ENCODE peak calls at places on chromosome 13, in four cellular contexts. O is right lobe of liver, X is epithelial cell of esophagus, J is mesothelial cell of epicardium. A is an unnamed sample.

GRCh38 chr13:114100446-114101320 is 31.7 kb downstream of the RASA3 start:
- DNase-seq in O (peak; percentile 44), X (peak; percentile 30), J (no peak), A (no peak)

GRCh38 chr13:23087884-23088283 is 92.9 kb upstream of the SGCG start:
- DNase-seq in O (no peak), X (peak; percentile 53), J (no peak), A (no peak)

GRCh38 chr13:97567510-97568243 is 133.7 kb downstream of the RAP2A start:
- DNase-seq in O (no peak), X (peak; percentile 92), J (no peak), A (no peak)

GRCh38 chr13:44088409-44088808 is 208.7 kb downstream of the LACC1 start:
- DNase-seq in O (no peak), X (no peak), J (no peak), A (no peak)

GRCh38 chr13:73722120-73722519 is 412.1 kb downstream of the KLF12 start:
- DNase-seq in O (no peak), X (peak; percentile 92), J (no peak), A (no peak)

GRCh38 chr13:42883142-42883541 is 101.8 kb downstream of the FAM216B start:
- DNase-seq in O (no peak), X (no peak), J (no peak), A (no peak)

GRCh38 chr13:46903748-46904147 is 6.9 kb upstream of the HTR2A start:
- DNase-seq in O (no peak), X (no peak), J (no peak), A (no peak)

GRCh38 chr13:75724742-75725504 is 88.8 kb downstream of the LMO7 start:
- DNase-seq in O (no peak), X (peak; percentile 50), J (no peak), A (no peak)

GRCh38 chr13:114081761-114082681 is 50.4 kb downstream of the RASA3 start:
- DNase-seq in O (peak; percentile 39), X (no peak), J (no peak), A (no peak)

GRCh38 chr13:52599853-52600603 is 42.2 kb upstream of the HNRNPA1L2 start:
- DNase-seq in O (no peak), X (peak; percentile 21), J (peak; percentile 68), A (peak; percentile 47)

GRCh38 chr13:20891034-20891433 is 11.5 kb downstream of the XPO4 start:
- DNase-seq in O (no peak), X (no peak), J (no peak), A (no peak)

GRCh38 chr13:47472516-47472915 is 528.6 kb downstream of the SUCLA2 start:
- DNase-seq in O (no peak), X (no peak), J (no peak), A (no peak)

GRCh38 chr13:89115307-89115706 is 1444.1 kb downstream of the SLITRK5 start:
- DNase-seq in O (no peak), X (no peak), J (no peak), A (no peak)

GRCh38 chr13:95698047-95698749 is 21.3 kb downstream of the DNAJC3 start:
- DNase-seq in O (no peak), X (peak; percentile 41), J (no peak), A (no peak)
- TF ChIP-seq CTCF in O (peak; percentile 20), X (peak; percentile 53), J (peak; percentile 23), A (no peak)

GRCh38 chr13:109787135-109787954 is 962 bp upstream of the IRS2 start:
- DNase-seq in O (peak; percentile 62), X (peak; percentile 35), J (peak; percentile 71), A (no peak)
- TF ChIP-seq CTCF in O (no peak), X (no peak), J (no peak), A (no peak)

DNA sequence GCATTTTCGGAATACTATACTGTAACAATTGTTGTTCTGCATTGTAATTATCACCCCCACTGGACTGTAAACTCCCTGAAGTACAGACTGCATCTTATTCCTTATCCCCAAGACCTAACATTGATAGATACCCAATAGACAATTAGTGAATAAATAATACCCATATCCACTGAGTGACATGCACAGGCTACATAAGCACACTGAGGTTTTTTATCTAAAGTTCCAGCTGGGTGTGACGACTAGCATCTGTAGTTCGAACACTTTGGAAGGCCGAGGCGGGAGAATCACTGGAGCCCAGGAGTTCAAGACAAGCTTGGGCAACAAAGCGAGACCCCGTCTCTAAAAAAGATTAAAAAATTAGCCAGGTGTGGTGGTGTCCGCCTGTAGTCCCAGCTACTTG is 2.5 kb downstream of the KPNA3 start:
- DNase-seq in O (no peak), X (no peak), J (no peak), A (no peak)
- TF ChIP-seq CTCF in O (no peak), X (no peak), J (no peak), A (no peak)

DNA sequence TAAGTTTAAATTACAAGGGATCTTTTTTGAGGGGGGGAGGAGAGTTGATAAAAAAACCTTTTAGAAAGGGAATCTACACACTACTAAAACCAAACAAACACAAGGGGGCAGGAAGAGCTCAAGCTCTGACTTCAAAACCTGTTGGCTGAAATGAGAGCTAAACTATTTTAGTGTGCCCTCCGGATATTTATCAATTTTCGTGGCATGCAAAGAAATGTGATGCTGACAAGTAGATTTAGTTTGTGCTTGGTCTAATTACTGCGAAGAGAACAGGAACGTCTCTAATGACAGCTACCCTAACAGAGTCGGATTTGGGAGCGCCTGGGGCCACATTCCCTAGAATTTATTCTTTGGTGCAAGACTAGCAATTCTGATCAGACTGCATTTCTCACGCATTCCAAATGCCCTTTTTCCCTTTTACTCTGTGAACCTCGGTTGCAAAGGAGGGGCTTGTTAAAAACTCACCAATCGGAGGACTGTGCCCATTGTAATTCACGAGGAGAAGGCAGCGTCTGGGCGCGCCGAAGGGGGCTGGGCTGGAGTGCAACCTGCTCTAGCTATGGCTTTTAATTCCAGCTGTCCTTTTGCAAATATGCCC is 804 bp upstream of the FREM2 start:
- DNase-seq in O (peak; percentile 48), X (peak; percentile 52), J (peak; percentile 71), A (no peak)
- TF ChIP-seq CTCF in O (peak; percentile 15), X (peak; percentile 56), J (peak; percentile 31), A (peak; percentile 69)

GRCh38 chr13:37070145-37070695 is 10.7 kb upstream of the SUPT20H start:
- DNase-seq in O (no peak), X (no peak), J (no peak), A (no peak)

GRCh38 chr13:37069597-37070103 is 10.2 kb upstream of the SUPT20H start:
- DNase-seq in O (no peak), X (no peak), J (no peak), A (no peak)

GRCh38 chr13:37067874-37068273 is 8.4 kb upstream of the SUPT20H start:
- DNase-seq in O (no peak), X (no peak), J (no peak), A (no peak)

GRCh38 chr13:37070956-37071355 is 11.5 kb upstream of the SUPT20H start:
- DNase-seq in O (no peak), X (no peak), J (no peak), A (no peak)

GRCh38 chr13:37068962-37069361 is 9.5 kb upstream of the SUPT20H start:
- DNase-seq in O (no peak), X (no peak), J (no peak), A (no peak)
- TF ChIP-seq CTCF in O (no peak), X (no peak), J (peak; percentile 48), A (peak; percentile 43)

GRCh38 chr13:91520952-91521351 is 122.5 kb downstream of the GPC5 start:
- DNase-seq in O (no peak), X (no peak), J (no peak), A (no peak)
- TF ChIP-seq CTCF in O (no peak), X (no peak), J (no peak), A (no peak)

GRCh38 chr13:100883453-100883852 is 208.9 kb upstream of the TMTC4 start:
- DNase-seq in O (no peak), X (no peak), J (no peak), A (no peak)
- TF ChIP-seq CTCF in O (no peak), X (peak; percentile 3), J (no peak), A (no peak)

DNA sequence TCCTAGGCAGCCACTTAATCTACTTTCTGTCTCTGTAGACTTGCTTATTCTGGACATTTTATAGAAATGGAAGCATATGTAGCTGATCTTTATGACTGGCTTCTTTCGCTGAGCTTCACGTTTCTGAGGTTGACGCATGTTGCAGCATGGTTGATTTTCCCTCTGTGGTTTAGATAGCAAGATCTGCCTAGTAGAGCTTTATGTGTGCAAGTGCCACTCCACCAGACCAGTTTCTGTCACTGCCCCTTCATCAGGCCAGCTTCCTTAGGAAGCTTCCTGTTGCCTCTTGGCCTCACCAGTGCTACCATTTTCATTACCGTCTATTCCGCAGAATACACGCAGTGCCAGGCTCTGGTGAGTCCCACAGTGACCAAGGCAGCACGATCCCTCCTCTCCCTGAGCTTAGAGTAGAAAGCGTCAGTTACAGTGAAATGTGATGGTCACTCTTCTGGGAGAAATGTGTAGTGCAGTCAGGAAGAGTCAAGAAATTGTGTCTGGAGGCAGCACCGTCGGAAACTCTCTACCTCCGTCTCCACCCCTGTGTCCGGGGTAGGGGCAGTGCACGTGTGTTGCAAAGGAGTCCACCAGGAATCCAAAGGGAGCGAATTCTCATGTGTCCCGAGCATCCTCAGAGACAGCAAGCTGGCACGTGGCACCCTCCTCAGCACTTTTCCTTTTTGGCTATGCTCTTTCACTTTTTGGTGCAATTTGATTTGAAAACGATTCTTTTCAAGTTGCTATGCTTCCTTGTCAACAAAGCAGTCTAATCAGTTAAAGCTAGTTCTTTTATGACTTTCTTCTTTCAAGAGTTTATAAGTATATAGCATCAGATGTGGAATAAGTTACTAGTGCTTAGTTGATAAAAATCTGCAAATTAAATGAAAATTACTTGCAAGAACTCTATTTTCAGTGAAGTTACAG is 45.4 kb upstream of the GPR183 start:
- DNase-seq in O (no peak), X (no peak), J (no peak), A (no peak)
- TF ChIP-seq CTCF in O (no peak), X (no peak), J (no peak), A (no peak)